ENCODE peak calls at places on chromosomes 1 and 21, in seven cellular contexts. One of them, this sample, is unnamed.

GRCh38 chr1:237890416-237890815 is 306 bp downstream of the ZP4 start:
- DNase-seq in colonic mucosa: no peak
- DNase-seq in heart right ventricle: no peak
- DNase-seq in sigmoid colon: no peak
- DNase-seq in SK-N-SH: no peak
- DNase-seq in fibroblast of lung: no peak
- DNase-seq in ovary: no peak
- DNase-seq in this sample: no peak

GRCh38 chr1:168801032-168801745 is 72.2 kb upstream of the DPT start:
- DNase-seq in SK-N-SH: no peak
- DNase-seq in heart right ventricle: no peak
- DNase-seq in ovary: no peak
- DNase-seq in fibroblast of lung: no peak
- DNase-seq in colonic mucosa: no peak
- DNase-seq in sigmoid colon: no peak
- DNase-seq in this sample: no peak

GRCh38 chr1:902023-902422 is 21.7 kb upstream of the SAMD11 start:
- DNase-seq in fibroblast of lung: no peak
- DNase-seq in heart right ventricle: no peak
- DNase-seq in sigmoid colon: no peak
- DNase-seq in SK-N-SH: no peak
- DNase-seq in ovary: no peak
- DNase-seq in colonic mucosa: no peak
- DNase-seq in this sample: no peak

GRCh38 chr21:17537299-17537698 is 24.5 kb downstream of the CXADR start:
- DNase-seq in colonic mucosa: no peak
- DNase-seq in fibroblast of lung: peak
- DNase-seq in heart right ventricle: no peak
- DNase-seq in SK-N-SH: peak
- DNase-seq in ovary: no peak
- DNase-seq in sigmoid colon: no peak
- DNase-seq in this sample: no peak

GRCh38 chr1:186374313-186375151 is 521 bp downstream of the TPR start:
- DNase-seq in ovary: no peak
- DNase-seq in sigmoid colon: no peak
- DNase-seq in colonic mucosa: peak
- DNase-seq in SK-N-SH: peak
- DNase-seq in heart right ventricle: no peak
- DNase-seq in fibroblast of lung: peak
- DNase-seq in this sample: no peak

GRCh38 chr1:60504206-60504868 is 430.8 kb upstream of the C1orf87 start:
- DNase-seq in heart right ventricle: no peak
- DNase-seq in sigmoid colon: no peak
- DNase-seq in SK-N-SH: no peak
- DNase-seq in fibroblast of lung: no peak
- DNase-seq in ovary: no peak
- DNase-seq in colonic mucosa: no peak
- DNase-seq in this sample: no peak

GRCh38 chr1:97145321-97145956 is 423.9 kb downstream of the PTBP2 start:
- DNase-seq in heart right ventricle: no peak
- DNase-seq in fibroblast of lung: peak
- DNase-seq in SK-N-SH: no peak
- DNase-seq in ovary: no peak
- DNase-seq in colonic mucosa: no peak
- DNase-seq in sigmoid colon: no peak
- DNase-seq in this sample: no peak

GRCh38 chr1:47432071-47433036 is 5.5 kb upstream of the FOXD2 start:
- DNase-seq in sigmoid colon: peak
- DNase-seq in colonic mucosa: peak
- DNase-seq in SK-N-SH: peak
- DNase-seq in fibroblast of lung: peak
- DNase-seq in ovary: peak
- DNase-seq in heart right ventricle: peak
- DNase-seq in this sample: peak

GRCh38 chr1:33149453-33150190 is 32.2 kb downstream of the TRIM62 start:
- DNase-seq in colonic mucosa: peak
- DNase-seq in sigmoid colon: no peak
- DNase-seq in heart right ventricle: no peak
- DNase-seq in fibroblast of lung: no peak
- DNase-seq in ovary: no peak
- DNase-seq in SK-N-SH: no peak
- DNase-seq in this sample: peak

GRCh38 chr1:180773210-180773865 is 139.4 kb upstream of the KIAA1614 start:
- DNase-seq in ovary: no peak
- DNase-seq in heart right ventricle: no peak
- DNase-seq in SK-N-SH: no peak
- DNase-seq in colonic mucosa: no peak
- DNase-seq in fibroblast of lung: peak
- DNase-seq in sigmoid colon: no peak
- DNase-seq in this sample: no peak

GRCh38 chr1:173190101-173190895 is 16.8 kb downstream of the TNFSF4 start:
- DNase-seq in colonic mucosa: peak
- DNase-seq in heart right ventricle: peak
- DNase-seq in fibroblast of lung: peak
- DNase-seq in sigmoid colon: peak
- DNase-seq in ovary: peak
- DNase-seq in SK-N-SH: no peak
- DNase-seq in this sample: peak

GRCh38 chr1:156898151-156898550 is 4.6 kb downstream of the PEAR1 start:
- DNase-seq in sigmoid colon: peak
- DNase-seq in ovary: peak
- DNase-seq in colonic mucosa: no peak
- DNase-seq in SK-N-SH: peak
- DNase-seq in fibroblast of lung: peak
- DNase-seq in heart right ventricle: peak
- DNase-seq in this sample: no peak

GRCh38 chr1:93750946-93751345 is 69.3 kb upstream of the BCAR3 start:
- DNase-seq in sigmoid colon: no peak
- DNase-seq in ovary: no peak
- DNase-seq in colonic mucosa: no peak
- DNase-seq in fibroblast of lung: no peak
- DNase-seq in SK-N-SH: no peak
- DNase-seq in heart right ventricle: no peak
- DNase-seq in this sample: no peak

GRCh38 chr1:48674641-48675040 is 102.0 kb downstream of the BEND5 start:
- DNase-seq in heart right ventricle: no peak
- DNase-seq in ovary: no peak
- DNase-seq in SK-N-SH: peak
- DNase-seq in fibroblast of lung: peak
- DNase-seq in sigmoid colon: no peak
- DNase-seq in colonic mucosa: no peak
- DNase-seq in this sample: no peak

GRCh38 chr1:172629638-172630037 is 29.3 kb upstream of the FASLG start:
- DNase-seq in sigmoid colon: no peak
- DNase-seq in ovary: no peak
- DNase-seq in fibroblast of lung: no peak
- DNase-seq in SK-N-SH: no peak
- DNase-seq in heart right ventricle: no peak
- DNase-seq in colonic mucosa: no peak
- DNase-seq in this sample: no peak

GRCh38 chr1:172719694-172720138 is 60.8 kb downstream of the FASLG start:
- DNase-seq in ovary: no peak
- DNase-seq in sigmoid colon: no peak
- DNase-seq in heart right ventricle: no peak
- DNase-seq in fibroblast of lung: peak
- DNase-seq in colonic mucosa: no peak
- DNase-seq in SK-N-SH: peak
- DNase-seq in this sample: no peak

GRCh38 chr1:195096051-195096521 is 1512.2 kb downstream of the KCNT2 start:
- DNase-seq in sigmoid colon: no peak
- DNase-seq in SK-N-SH: no peak
- DNase-seq in colonic mucosa: no peak
- DNase-seq in fibroblast of lung: no peak
- DNase-seq in heart right ventricle: no peak
- DNase-seq in ovary: no peak
- DNase-seq in this sample: no peak

GRCh38 chr1:163168053-163168452 is 34.7 kb downstream of the RGS5 start:
- DNase-seq in SK-N-SH: no peak
- DNase-seq in sigmoid colon: no peak
- DNase-seq in ovary: no peak
- DNase-seq in fibroblast of lung: peak
- DNase-seq in colonic mucosa: no peak
- DNase-seq in heart right ventricle: peak
- DNase-seq in this sample: no peak

GRCh38 chr1:150259758-150260669 is 2.4 kb downstream of the CA14 start:
- DNase-seq in sigmoid colon: peak
- DNase-seq in ovary: peak
- DNase-seq in fibroblast of lung: no peak
- DNase-seq in heart right ventricle: no peak
- DNase-seq in SK-N-SH: peak
- DNase-seq in colonic mucosa: peak
- DNase-seq in this sample: peak

GRCh38 chr1:154863702-154864174 is 6.3 kb downstream of the KCNN3 start:
- DNase-seq in heart right ventricle: no peak
- DNase-seq in sigmoid colon: no peak
- DNase-seq in colonic mucosa: no peak
- DNase-seq in fibroblast of lung: peak
- DNase-seq in ovary: peak
- DNase-seq in SK-N-SH: peak
- DNase-seq in this sample: no peak

GRCh38 chr1:199512037-199512710 is 515.3 kb upstream of the NR5A2 start:
- DNase-seq in heart right ventricle: no peak
- DNase-seq in ovary: no peak
- DNase-seq in sigmoid colon: no peak
- DNase-seq in colonic mucosa: no peak
- DNase-seq in fibroblast of lung: no peak
- DNase-seq in SK-N-SH: no peak
- DNase-seq in this sample: no peak

GRCh38 chr1:88800382-88801051 is 90.8 kb downstream of the GTF2B start:
- DNase-seq in sigmoid colon: no peak
- DNase-seq in heart right ventricle: no peak
- DNase-seq in SK-N-SH: peak
- DNase-seq in fibroblast of lung: peak
- DNase-seq in colonic mucosa: peak
- DNase-seq in ovary: no peak
- DNase-seq in this sample: no peak

GRCh38 chr1:201217851-201218250 is 27.2 kb downstream of the IGFN1 start:
- DNase-seq in colonic mucosa: peak
- DNase-seq in heart right ventricle: no peak
- DNase-seq in fibroblast of lung: no peak
- DNase-seq in sigmoid colon: no peak
- DNase-seq in SK-N-SH: no peak
- DNase-seq in ovary: no peak
- DNase-seq in this sample: no peak

GRCh38 chr1:1059494-1060280 is 14.4 kb downstream of the RNF223 start:
- DNase-seq in ovary: peak
- DNase-seq in heart right ventricle: peak
- DNase-seq in SK-N-SH: peak
- DNase-seq in sigmoid colon: peak
- DNase-seq in fibroblast of lung: peak
- DNase-seq in colonic mucosa: peak
- DNase-seq in this sample: peak

GRCh38 chr1:13585599-13585965 is 1.9 kb downstream of the PDPN start:
- DNase-seq in ovary: no peak
- DNase-seq in heart right ventricle: no peak
- DNase-seq in sigmoid colon: no peak
- DNase-seq in SK-N-SH: no peak
- DNase-seq in fibroblast of lung: no peak
- DNase-seq in colonic mucosa: no peak
- DNase-seq in this sample: no peak

GRCh38 chr1:76625887-76626286 is 241.4 kb upstream of the ST6GALNAC5 start:
- DNase-seq in SK-N-SH: no peak
- DNase-seq in sigmoid colon: no peak
- DNase-seq in ovary: no peak
- DNase-seq in heart right ventricle: no peak
- DNase-seq in colonic mucosa: no peak
- DNase-seq in fibroblast of lung: no peak
- DNase-seq in this sample: no peak

DNA sequence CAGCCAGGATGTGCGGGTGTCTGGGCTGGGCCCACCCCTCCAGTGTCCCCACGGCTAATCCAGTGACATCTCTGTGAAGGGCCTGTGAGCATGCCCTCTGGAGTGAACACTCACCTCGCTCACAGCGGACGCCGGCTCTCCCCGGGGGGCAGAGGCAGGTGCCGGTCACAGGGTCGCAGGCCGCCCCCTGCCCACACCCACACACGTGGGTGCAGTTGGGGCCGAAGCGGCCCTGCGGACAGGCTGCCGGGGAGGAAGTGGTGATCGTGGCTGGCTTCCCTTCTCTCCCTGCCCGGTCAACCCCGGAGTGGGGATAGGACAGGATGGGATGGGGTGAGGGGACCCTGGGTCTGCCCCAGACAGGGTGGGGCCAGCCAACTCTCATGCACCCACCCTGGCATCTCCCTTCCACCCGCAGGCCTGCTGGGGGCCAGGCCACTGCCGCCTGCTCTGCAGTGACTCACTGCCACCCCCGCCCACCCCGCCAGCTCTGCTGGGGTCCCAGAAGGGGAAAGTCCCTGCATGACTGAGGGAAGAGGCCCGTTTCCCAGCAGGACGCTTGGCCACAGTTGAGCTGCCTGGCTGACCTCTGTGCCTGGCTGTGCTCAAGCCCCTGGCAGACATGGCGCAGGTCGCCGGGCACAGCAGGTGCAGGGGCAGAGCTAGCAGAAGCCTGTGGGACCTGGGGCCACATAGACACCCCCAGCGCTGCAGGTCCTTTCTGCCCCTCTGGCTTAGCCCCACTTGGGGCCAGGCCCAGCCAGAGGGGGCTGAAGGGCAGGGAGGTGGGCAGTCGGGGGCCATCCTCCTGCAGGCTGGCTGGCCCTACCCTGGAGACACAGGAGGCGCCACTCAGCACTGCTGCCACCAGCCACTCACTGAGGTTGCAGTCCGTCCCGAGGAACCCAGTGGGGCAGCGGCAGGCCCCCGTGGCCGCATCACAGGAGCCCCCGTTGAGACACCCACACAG is 41.6 kb downstream of the ARHGEF16 start:
- DNase-seq in sigmoid colon: no peak
- DNase-seq in fibroblast of lung: no peak
- DNase-seq in colonic mucosa: no peak
- DNase-seq in heart right ventricle: no peak
- DNase-seq in SK-N-SH: no peak
- DNase-seq in ovary: no peak
- DNase-seq in this sample: no peak
- H3K27ac ChIP-seq in sigmoid colon: no peak
- H3K27ac ChIP-seq in fibroblast of lung: no peak
- H3K27ac ChIP-seq in colonic mucosa: no peak
- H3K27ac ChIP-seq in heart right ventricle: no peak
- H3K27ac ChIP-seq in SK-N-SH: no peak
- H3K27ac ChIP-seq in ovary: no peak
- H3K27ac ChIP-seq in this sample: no peak

GRCh38 chr1:179230721-179231120 is 1.2 kb upstream of the ABL2 start:
- DNase-seq in SK-N-SH: no peak
- DNase-seq in fibroblast of lung: peak
- DNase-seq in colonic mucosa: peak
- DNase-seq in heart right ventricle: no peak
- DNase-seq in sigmoid colon: no peak
- DNase-seq in ovary: no peak
- DNase-seq in this sample: no peak
- H3K27ac ChIP-seq in SK-N-SH: peak
- H3K27ac ChIP-seq in fibroblast of lung: peak
- H3K27ac ChIP-seq in colonic mucosa: no peak
- H3K27ac ChIP-seq in heart right ventricle: no peak
- H3K27ac ChIP-seq in sigmoid colon: peak
- H3K27ac ChIP-seq in ovary: no peak
- H3K27ac ChIP-seq in this sample: no peak

GRCh38 chr1:41485605-41486004 is 1.1 kb upstream of the EDN2 start:
- DNase-seq in sigmoid colon: no peak
- DNase-seq in colonic mucosa: no peak
- DNase-seq in ovary: no peak
- DNase-seq in fibroblast of lung: peak
- DNase-seq in SK-N-SH: no peak
- DNase-seq in heart right ventricle: no peak
- DNase-seq in this sample: no peak
- H3K27ac ChIP-seq in sigmoid colon: no peak
- H3K27ac ChIP-seq in colonic mucosa: no peak
- H3K27ac ChIP-seq in ovary: no peak
- H3K27ac ChIP-seq in fibroblast of lung: no peak
- H3K27ac ChIP-seq in SK-N-SH: peak
- H3K27ac ChIP-seq in heart right ventricle: no peak
- H3K27ac ChIP-seq in this sample: no peak

GRCh38 chr1:84143796-84144565 is at the start of gene PRKACB:
- DNase-seq in SK-N-SH: no peak
- DNase-seq in ovary: no peak
- DNase-seq in heart right ventricle: no peak
- DNase-seq in sigmoid colon: no peak
- DNase-seq in fibroblast of lung: peak
- DNase-seq in colonic mucosa: no peak
- DNase-seq in this sample: no peak
- H3K27ac ChIP-seq in SK-N-SH: peak
- H3K27ac ChIP-seq in ovary: no peak
- H3K27ac ChIP-seq in heart right ventricle: no peak
- H3K27ac ChIP-seq in sigmoid colon: no peak
- H3K27ac ChIP-seq in fibroblast of lung: no peak
- H3K27ac ChIP-seq in colonic mucosa: peak
- H3K27ac ChIP-seq in this sample: peak